ENCODE peak calls at places on chromosomes 6 and 20, in five cellular contexts. M is psoas muscle, H is foreskin keratinocyte, O is HL-60, T is astrocyte. L is an unnamed sample.

GRCh38 chr6:150528648-150529285 is 70.9 kb upstream of the PLEKHG1 start:
- DNase-seq in M (peak; percentile 43), H (no peak), O (no peak), T (peak; percentile 53), L (no peak)

GRCh38 chr6:29631860-29632731 is 887 bp downstream of the GABBR1 start:
- DNase-seq in M (peak; percentile 68), H (no peak), O (no peak), T (peak; percentile 51), L (peak; percentile 45)

GRCh38 chr6:82365011-82365751 is 1.6 kb downstream of the TPBG start:
- DNase-seq in M (peak; percentile 21), H (peak; percentile 35), O (no peak), T (peak; percentile 47), L (peak; percentile 34)

GRCh38 chr20:11582073-11582472 is 335.6 kb upstream of the BTBD3 start:
- DNase-seq in M (no peak), H (no peak), O (no peak), T (peak; percentile 11), L (no peak)

GRCh38 chr6:48135352-48136084 is 24.5 kb upstream of the PTCHD4 start:
- DNase-seq in M (no peak), H (peak; percentile 47), O (no peak), T (peak; percentile 87), L (peak; percentile 72)

GRCh38 chr20:45297786-45298497 is 8.7 kb upstream of the RBPJL start:
- DNase-seq in M (no peak), H (no peak), O (no peak), T (no peak), L (no peak)

GRCh38 chr6:27020553-27020880 is 227.0 kb upstream of the PRSS16 start:
- DNase-seq in M (no peak), H (no peak), O (no peak), T (no peak), L (no peak)

GRCh38 chr20:49052334-49052733 is 6.2 kb downstream of the CSE1L start:
- DNase-seq in M (no peak), H (no peak), O (no peak), T (no peak), L (no peak)

GRCh38 chr6:11323666-11324452 is 91.4 kb upstream of the NEDD9 start:
- DNase-seq in M (no peak), H (no peak), O (peak; percentile 99), T (no peak), L (no peak)

GRCh38 chr6:90502866-90503407 is 83.9 kb downstream of the MAP3K7 start:
- DNase-seq in M (no peak), H (no peak), O (no peak), T (no peak), L (no peak)

GRCh38 chr6:104881964-104882668 is 22.4 kb upstream of the HACE1 start:
- DNase-seq in M (no peak), H (no peak), O (no peak), T (no peak), L (no peak)

DNA sequence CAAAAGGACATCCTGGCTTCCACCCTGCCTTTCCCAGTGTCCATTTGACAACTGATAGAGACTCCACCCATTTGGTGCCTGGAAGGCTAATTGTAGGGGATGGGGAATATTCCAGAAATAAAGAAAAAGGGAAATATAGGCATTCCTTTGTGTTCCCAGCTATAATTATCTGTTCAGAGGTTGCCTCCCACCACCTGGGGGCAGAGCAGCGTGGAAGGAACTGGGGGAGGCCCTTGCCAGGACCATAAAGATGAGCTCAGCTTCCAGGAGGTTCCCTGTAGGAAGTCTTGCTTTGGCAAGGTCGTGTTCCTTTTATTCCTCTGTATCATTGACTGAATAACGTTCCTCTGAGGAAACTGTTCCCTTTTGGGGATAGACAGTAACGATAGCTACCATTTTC is 214.7 kb downstream of the TFAP2C start:
- DNase-seq in M (no peak), H (no peak), O (no peak), T (no peak), L (no peak)
- TF ChIP-seq CTCF in M (no peak), H (peak; percentile 54), O (no peak), T (no peak), L (no peak)

DNA sequence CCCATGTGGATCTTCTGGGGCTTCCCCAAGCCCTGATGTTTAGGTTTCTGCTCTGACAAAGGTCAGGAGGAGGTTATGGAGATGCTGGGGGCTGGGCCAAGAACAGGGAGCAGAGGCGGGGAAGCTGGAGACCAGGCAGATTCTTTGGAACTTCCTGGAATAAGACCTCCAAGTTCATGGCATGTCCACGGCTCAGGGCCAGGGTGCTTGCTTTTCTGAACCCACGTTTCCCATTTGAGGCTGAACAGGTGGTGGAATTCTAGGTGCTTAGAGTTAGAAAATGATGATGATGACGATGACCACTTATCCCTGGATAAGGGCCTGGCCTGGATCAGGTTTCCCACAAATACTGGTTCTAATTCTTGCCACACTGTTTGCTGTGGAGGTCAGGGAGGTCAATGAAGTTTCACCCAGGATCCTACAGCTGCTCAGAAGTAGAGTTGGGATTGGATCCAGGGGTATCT is 30.0 kb upstream of the TGM2 start:
- DNase-seq in M (no peak), H (no peak), O (no peak), T (no peak), L (no peak)
- H3K27ac ChIP-seq in M (no peak overlapping the region), H (no peak overlapping the region), O (no peak overlapping the region), T (no peak overlapping the region), L (no peak overlapping the region)

GRCh38 chr20:2421247-2421646 is 40.5 kb downstream of the TGM6 start:
- DNase-seq in M (no peak), H (no peak), O (no peak), T (no peak), L (peak; percentile 33)
- TF ChIP-seq CTCF in M (no peak), H (peak; percentile 50), O (no peak), T (no peak), L (peak; percentile 59)

GRCh38 chr6:2782825-2783187 is 17.6 kb downstream of the WRNIP1 start:
- DNase-seq in M (no peak), H (no peak), O (no peak), T (no peak), L (no peak)
- H3K27ac ChIP-seq in M (peak overlapping the region; percentile 39), H (no peak overlapping the region), O (no peak overlapping the region), T (no peak overlapping the region), L (no peak overlapping the region)

GRCh38 chr6:155340464-155341129 is 26.3 kb upstream of the TFB1M start:
- DNase-seq in M (no peak), H (no peak), O (no peak), T (peak; percentile 62), L (no peak)
- TF ChIP-seq CTCF in M (no peak), H (peak; percentile 54), O (no peak), T (peak; percentile 59), L (no peak)

GRCh38 chr20:5090191-5090590 is 29.6 kb downstream of the PCNA start:
- DNase-seq in M (no peak), H (no peak), O (peak; percentile 86), T (no peak), L (no peak)

GRCh38 chr20:5095454-5095853 is 24.3 kb downstream of the PCNA start:
- DNase-seq in M (no peak), H (no peak), O (no peak), T (no peak), L (no peak)

GRCh38 chr20:5091902-5092301 is 27.9 kb downstream of the PCNA start:
- DNase-seq in M (no peak), H (no peak), O (no peak), T (no peak), L (no peak)

GRCh38 chr20:5095931-5096330 is 23.8 kb downstream of the PCNA start:
- DNase-seq in M (no peak), H (no peak), O (no peak), T (no peak), L (no peak)

DNA sequence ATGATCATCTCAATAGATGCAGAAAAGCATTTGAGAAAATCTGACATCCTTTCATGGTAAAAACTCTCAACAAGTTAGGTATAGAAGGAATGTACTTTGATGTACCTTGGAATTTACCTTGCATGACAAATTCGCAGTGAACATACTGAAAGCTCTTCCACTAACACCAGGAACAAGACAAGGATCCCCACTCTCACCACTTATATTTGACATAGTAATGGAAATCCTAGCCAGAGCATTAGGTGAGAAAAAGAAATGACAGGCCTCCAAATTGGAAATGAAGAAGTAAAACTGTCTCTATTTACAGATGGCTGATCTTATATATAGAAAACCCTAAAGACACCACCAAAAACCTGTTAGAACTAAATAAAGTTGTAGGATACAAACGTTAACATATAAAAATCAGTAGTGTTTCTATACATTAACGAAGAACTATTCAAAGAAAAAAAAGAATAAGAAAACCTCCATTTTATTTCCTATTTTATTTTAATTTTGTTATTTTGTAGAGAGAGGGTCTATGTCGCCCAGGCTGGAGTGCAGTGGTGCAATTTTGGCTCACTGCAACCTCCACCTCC is 26.9 kb downstream of the PCNA start:
- DNase-seq in M (no peak), H (no peak), O (no peak), T (no peak), L (no peak)
- H3K27ac ChIP-seq in M (no peak overlapping the region), H (no peak overlapping the region), O (no peak overlapping the region), T (no peak overlapping the region), L (no peak overlapping the region)

GRCh38 chr6:35298625-35299140 is 1.1 kb downstream of the DEF6 start:
- DNase-seq in M (no peak), H (no peak), O (peak; percentile 44), T (no peak), L (no peak)

GRCh38 chr6:35295521-35296315 is 1.9 kb upstream of the DEF6 start:
- DNase-seq in M (no peak), H (no peak), O (no peak), T (no peak), L (no peak)

GRCh38 chr6:35296931-35297330 is 687 bp upstream of the DEF6 start:
- DNase-seq in M (no peak), H (no peak), O (no peak), T (no peak), L (no peak)

GRCh38 chr6:35299674-35300073 is 2.1 kb downstream of the DEF6 start:
- DNase-seq in M (peak; percentile 34), H (no peak), O (peak; percentile 92), T (no peak), L (no peak)

DNA sequence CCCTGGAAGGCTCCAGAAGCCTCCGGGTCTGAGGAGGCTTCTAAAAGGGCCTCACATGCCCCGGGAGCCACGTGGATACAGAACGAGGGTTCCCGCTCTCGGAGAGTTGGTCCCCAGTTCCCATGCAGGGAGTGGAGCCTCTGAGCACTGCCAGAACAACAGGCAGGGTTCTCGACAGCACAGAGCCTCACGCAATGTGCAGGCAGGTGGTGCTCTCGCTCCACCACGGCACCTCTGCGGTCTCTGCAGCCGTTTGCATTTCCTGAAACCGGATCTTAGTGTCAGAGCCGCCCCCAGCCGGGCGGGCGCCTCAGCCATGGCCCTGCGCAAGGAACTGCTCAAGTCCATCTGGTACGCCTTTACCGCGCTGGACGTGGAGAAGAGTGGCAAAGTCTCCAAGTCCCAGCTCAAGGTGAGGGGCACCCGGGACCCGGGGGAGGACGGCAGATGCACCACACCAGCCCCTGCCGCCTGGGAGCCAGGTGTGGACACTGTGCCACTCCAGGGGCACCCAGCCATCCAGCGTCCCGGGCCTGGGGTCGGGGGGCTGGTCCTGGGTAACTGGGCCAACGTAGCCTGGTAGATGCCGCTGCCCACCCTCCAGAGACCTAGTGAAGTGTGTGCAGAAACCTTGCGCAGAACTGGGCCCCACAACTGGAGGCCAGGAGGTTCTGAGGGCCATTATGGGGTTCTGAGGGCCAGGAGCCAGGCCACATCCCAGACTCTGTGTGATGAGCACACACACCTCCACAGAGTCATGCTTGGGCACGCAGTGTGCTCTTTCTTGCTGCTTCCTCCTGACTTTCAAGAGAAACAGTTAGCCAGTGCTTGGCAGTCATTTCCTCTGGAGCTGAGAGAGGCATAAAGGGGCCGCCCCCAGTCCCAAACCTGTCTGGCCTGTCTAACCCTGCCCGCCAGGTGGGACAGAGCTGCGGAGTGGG is at the start of gene DEF6:
- DNase-seq in M (peak; percentile 76), H (peak; percentile 76), O (peak; percentile 96), T (peak; percentile 57), L (peak; percentile 95)
- TF ChIP-seq CTCF in M (peak; percentile 61), H (peak; percentile 99), O (peak; percentile 92), T (peak; percentile 48), L (peak; percentile 93)